ENCODE peak calls at places on chromosomes 11 and 22, in four cellular contexts. One of them, this sample, is unnamed.

GRCh38 chr11:78532991-78533861 is 41.4 kb downstream of the NARS2 start:
- DNase-seq in OCI-LY7: peak; percentile 60
- DNase-seq in A549: no peak
- DNase-seq in IMR-90: no peak
- DNase-seq in this sample: no peak

GRCh38 chr22:19122752-19123492 is 710 bp upstream of the DGCR2 start:
- DNase-seq in OCI-LY7: no peak
- DNase-seq in A549: no peak
- DNase-seq in IMR-90: peak; percentile 5
- DNase-seq in this sample: no peak

GRCh38 chr11:1305558-1306056 is 3.8 kb downstream of the TOLLIP start:
- DNase-seq in OCI-LY7: no peak
- DNase-seq in A549: no peak
- DNase-seq in IMR-90: no peak
- DNase-seq in this sample: no peak

GRCh38 chr11:20110908-20111669 is 49.2 kb downstream of the DBX1 start:
- DNase-seq in OCI-LY7: peak; percentile 65
- DNase-seq in A549: peak; percentile 85
- DNase-seq in IMR-90: peak; percentile 85
- DNase-seq in this sample: peak; percentile 78

GRCh38 chr22:37007666-37008065 is 11.6 kb downstream of the TST start:
- DNase-seq in OCI-LY7: no peak
- DNase-seq in A549: no peak
- DNase-seq in IMR-90: no peak
- DNase-seq in this sample: no peak

GRCh38 chr11:17352925-17353227 is 1.3 kb downstream of the NCR3LG1 start:
- DNase-seq in OCI-LY7: peak; percentile 65
- DNase-seq in A549: peak; percentile 59
- DNase-seq in IMR-90: peak; percentile 34
- DNase-seq in this sample: no peak

GRCh38 chr22:47850644-47851151 is 1088.2 kb downstream of the TBC1D22A start:
- DNase-seq in OCI-LY7: no peak
- DNase-seq in A549: no peak
- DNase-seq in IMR-90: no peak
- DNase-seq in this sample: no peak

GRCh38 chr22:28440517-28441366 is 238.9 kb downstream of the TTC28 start:
- DNase-seq in OCI-LY7: no peak
- DNase-seq in A549: no peak
- DNase-seq in IMR-90: peak; percentile 80
- DNase-seq in this sample: no peak

DNA sequence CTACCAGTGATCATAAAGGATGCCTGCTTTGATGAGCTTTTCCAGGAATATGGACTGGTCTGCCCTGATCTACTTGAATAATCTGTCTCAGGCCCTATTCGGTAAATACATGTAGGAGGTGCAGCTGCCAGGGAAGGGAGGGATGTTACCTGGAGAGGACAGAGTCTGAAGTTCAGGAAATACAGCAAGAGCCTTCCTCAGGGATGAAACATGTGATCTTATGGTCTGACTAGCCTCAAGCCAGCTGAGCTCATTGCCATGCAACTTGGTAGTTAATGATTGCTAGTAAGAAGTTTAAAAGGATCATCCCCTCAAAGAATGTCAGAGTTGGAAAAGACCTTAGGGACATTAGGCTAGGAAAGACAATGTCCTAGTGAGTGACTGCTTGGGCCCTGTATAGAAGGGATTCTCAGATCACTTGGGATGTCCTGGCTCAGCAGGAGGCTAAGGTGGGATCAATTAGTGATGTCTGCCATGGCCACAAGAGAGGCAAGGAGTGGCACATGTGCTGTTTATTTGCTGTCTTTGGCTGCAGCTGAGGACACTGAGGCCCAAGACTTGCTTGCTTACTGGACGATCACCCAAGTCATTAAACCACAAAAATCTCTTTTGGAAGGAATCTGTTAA is 18.5 kb downstream of the PTPRJ start:
- DNase-seq in OCI-LY7: no peak
- DNase-seq in A549: peak; percentile 75
- DNase-seq in IMR-90: no peak
- DNase-seq in this sample: no peak
- H3K4me1 ChIP-seq in OCI-LY7: peaks cover 70% of the 10 kb centered on the region
- H3K4me1 ChIP-seq in A549: peaks cover 97% of the 10 kb centered on the region
- H3K4me1 ChIP-seq in IMR-90: peaks cover 15% of the 10 kb centered on the region
- H3K4me1 ChIP-seq in this sample: no peaks in the 10 kb centered on the region

GRCh38 chr11:128210148-128210940 is 377.0 kb downstream of the ETS1 start:
- DNase-seq in OCI-LY7: no peak
- DNase-seq in A549: peak; percentile 97
- DNase-seq in IMR-90: peak; percentile 94
- DNase-seq in this sample: peak; percentile 86

GRCh38 chr11:128208329-128209220 is 378.8 kb downstream of the ETS1 start:
- DNase-seq in OCI-LY7: no peak
- DNase-seq in A549: peak; percentile 79
- DNase-seq in IMR-90: peak; percentile 93
- DNase-seq in this sample: peak; percentile 79

GRCh38 chr11:128206476-128206875 is 380.9 kb downstream of the ETS1 start:
- DNase-seq in OCI-LY7: no peak
- DNase-seq in A549: no peak
- DNase-seq in IMR-90: no peak
- DNase-seq in this sample: no peak

GRCh38 chr11:128205796-128206195 is 381.6 kb downstream of the ETS1 start:
- DNase-seq in OCI-LY7: no peak
- DNase-seq in A549: no peak
- DNase-seq in IMR-90: no peak
- DNase-seq in this sample: no peak

GRCh38 chr11:128207861-128208321 is 379.5 kb downstream of the ETS1 start:
- DNase-seq in OCI-LY7: no peak
- DNase-seq in A549: peak; percentile 94
- DNase-seq in IMR-90: peak; percentile 91
- DNase-seq in this sample: no peak
- H3K4me1 ChIP-seq in OCI-LY7: no peaks in the 10 kb centered on the region
- H3K4me1 ChIP-seq in A549: peaks cover 38% of the 10 kb centered on the region
- H3K4me1 ChIP-seq in IMR-90: peaks cover 5% of the 10 kb centered on the region
- H3K4me1 ChIP-seq in this sample: peaks cover 50% of the 10 kb centered on the region

GRCh38 chr11:61578819-61579218 is 2.1 kb downstream of the SYT7 start:
- DNase-seq in OCI-LY7: no peak
- DNase-seq in A549: no peak
- DNase-seq in IMR-90: no peak
- DNase-seq in this sample: no peak

GRCh38 chr11:61581030-61581928 is at the start of gene SYT7:
- DNase-seq in OCI-LY7: peak; percentile 95
- DNase-seq in A549: peak; percentile 97
- DNase-seq in IMR-90: peak; percentile 96
- DNase-seq in this sample: peak; percentile 86

GRCh38 chr11:61577383-61578118 is 3.3 kb downstream of the SYT7 start:
- DNase-seq in OCI-LY7: no peak
- DNase-seq in A549: peak; percentile 33
- DNase-seq in IMR-90: no peak
- DNase-seq in this sample: no peak

GRCh38 chr11:61580292-61580888 is 486 bp downstream of the SYT7 start:
- DNase-seq in OCI-LY7: no peak
- DNase-seq in A549: no peak
- DNase-seq in IMR-90: no peak
- DNase-seq in this sample: no peak

DNA sequence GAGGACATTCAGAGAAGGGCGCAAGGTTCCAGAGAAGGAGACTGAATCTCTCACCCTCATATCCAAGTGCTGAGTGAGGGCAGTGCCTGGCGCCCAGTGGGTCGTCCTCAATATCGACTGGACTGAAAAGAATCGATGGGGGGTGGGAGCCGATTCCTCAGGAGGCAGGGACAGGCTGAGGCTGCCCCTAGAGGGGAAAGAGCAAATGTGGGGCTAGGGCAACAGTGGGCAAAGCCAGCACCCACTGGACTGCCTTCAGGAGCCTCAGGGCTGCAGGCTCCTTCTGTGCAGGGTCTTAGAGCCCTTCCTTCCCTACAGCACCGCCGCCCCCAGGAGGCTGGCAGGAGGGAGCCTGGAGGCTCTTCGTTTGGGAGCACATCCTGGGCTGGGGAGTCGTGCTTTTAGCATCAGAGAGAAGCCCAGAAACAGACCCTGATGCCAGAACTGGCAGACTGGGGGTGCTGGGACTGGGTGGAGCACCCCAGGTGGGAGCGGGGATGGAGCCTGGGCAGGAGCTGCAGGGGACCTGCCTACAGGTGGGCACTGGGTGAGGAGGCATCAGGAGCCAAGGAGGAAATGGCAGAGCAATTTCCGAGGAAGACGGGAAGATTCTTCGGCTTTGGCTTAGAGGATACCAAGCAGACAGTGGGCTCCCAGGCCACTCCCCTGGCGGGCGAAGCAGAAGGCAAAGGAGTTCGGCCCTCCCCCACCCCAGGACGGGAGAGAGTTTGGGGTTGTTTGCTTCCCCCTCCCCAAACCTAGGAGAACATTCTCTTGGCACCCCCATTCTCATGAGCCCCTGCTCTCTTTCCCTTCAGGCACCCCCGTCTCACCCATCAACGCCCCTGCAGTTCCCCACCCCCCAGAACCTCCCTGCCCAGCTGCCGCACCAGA is 1.2 kb downstream of the SYT7 start:
- DNase-seq in OCI-LY7: no peak
- DNase-seq in A549: no peak
- DNase-seq in IMR-90: no peak
- DNase-seq in this sample: no peak
- H3K4me1 ChIP-seq in OCI-LY7: no peaks in the 10 kb centered on the region
- H3K4me1 ChIP-seq in A549: peaks cover 13% of the 10 kb centered on the region
- H3K4me1 ChIP-seq in IMR-90: no peaks in the 10 kb centered on the region
- H3K4me1 ChIP-seq in this sample: no peaks in the 10 kb centered on the region

GRCh38 chr22:39234157-39234793 is 10.5 kb downstream of the PDGFB start:
- DNase-seq in OCI-LY7: no peak
- DNase-seq in A549: no peak
- DNase-seq in IMR-90: no peak
- DNase-seq in this sample: no peak
- H3K4me1 ChIP-seq in OCI-LY7: no peaks in the 10 kb centered on the region
- H3K4me1 ChIP-seq in A549: peaks cover 10% of the 10 kb centered on the region
- H3K4me1 ChIP-seq in IMR-90: peaks cover 3% of the 10 kb centered on the region
- H3K4me1 ChIP-seq in this sample: peaks cover 31% of the 10 kb centered on the region

DNA sequence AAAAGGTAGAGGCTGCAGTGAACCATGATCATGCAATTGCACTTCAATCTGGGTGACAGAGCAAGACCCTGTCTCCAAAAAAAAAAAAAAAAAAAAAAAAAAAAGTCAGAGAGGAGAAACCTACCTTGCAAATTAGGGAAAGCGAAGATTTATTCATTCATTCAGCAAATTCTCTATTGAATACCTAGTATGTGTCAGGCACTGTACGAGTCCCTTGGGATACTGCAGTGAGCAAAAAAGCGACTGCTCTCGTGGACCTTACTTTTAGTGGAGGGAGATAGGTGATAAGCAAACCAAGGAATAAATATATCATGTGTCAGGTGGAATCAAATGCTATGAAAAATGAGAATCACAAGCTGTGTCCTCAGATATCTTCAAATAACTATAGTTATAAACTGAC is 101.3 kb downstream of the STIM1 start:
- DNase-seq in OCI-LY7: no peak
- DNase-seq in A549: no peak
- DNase-seq in IMR-90: no peak
- DNase-seq in this sample: no peak
- H3K4me1 ChIP-seq in OCI-LY7: peaks cover 32% of the 10 kb centered on the region
- H3K4me1 ChIP-seq in A549: peaks cover 27% of the 10 kb centered on the region
- H3K4me1 ChIP-seq in IMR-90: peaks cover 2% of the 10 kb centered on the region
- H3K4me1 ChIP-seq in this sample: peaks cover 13% of the 10 kb centered on the region

GRCh38 chr22:24428751-24429410 is 1.5 kb downstream of the ADORA2A start:
- DNase-seq in OCI-LY7: peak; percentile 75
- DNase-seq in A549: no peak
- DNase-seq in IMR-90: no peak
- DNase-seq in this sample: no peak
- H3K4me1 ChIP-seq in OCI-LY7: peaks cover 93% of the 10 kb centered on the region
- H3K4me1 ChIP-seq in A549: no peaks in the 10 kb centered on the region
- H3K4me1 ChIP-seq in IMR-90: peaks cover 5% of the 10 kb centered on the region
- H3K4me1 ChIP-seq in this sample: peaks cover 4% of the 10 kb centered on the region

GRCh38 chr22:21862386-21863242 is 4.8 kb downstream of the MAPK1 start:
- DNase-seq in OCI-LY7: no peak
- DNase-seq in A549: no peak
- DNase-seq in IMR-90: no peak
- DNase-seq in this sample: no peak

GRCh38 chr22:21860640-21861039 is 6.8 kb downstream of the MAPK1 start:
- DNase-seq in OCI-LY7: no peak
- DNase-seq in A549: no peak
- DNase-seq in IMR-90: no peak
- DNase-seq in this sample: no peak

GRCh38 chr22:21861856-21862255 is 5.6 kb downstream of the MAPK1 start:
- DNase-seq in OCI-LY7: no peak
- DNase-seq in A549: no peak
- DNase-seq in IMR-90: no peak
- DNase-seq in this sample: no peak

GRCh38 chr22:21858025-21858764 is 9.2 kb downstream of the MAPK1 start:
- DNase-seq in OCI-LY7: no peak
- DNase-seq in A549: no peak
- DNase-seq in IMR-90: no peak
- DNase-seq in this sample: no peak

GRCh38 chr22:21861290-21861848 is 6.1 kb downstream of the MAPK1 start:
- DNase-seq in OCI-LY7: no peak
- DNase-seq in A549: no peak
- DNase-seq in IMR-90: no peak
- DNase-seq in this sample: no peak
- H3K4me1 ChIP-seq in OCI-LY7: peaks cover 53% of the 10 kb centered on the region
- H3K4me1 ChIP-seq in A549: peaks cover 49% of the 10 kb centered on the region
- H3K4me1 ChIP-seq in IMR-90: peaks cover 13% of the 10 kb centered on the region
- H3K4me1 ChIP-seq in this sample: peaks cover 14% of the 10 kb centered on the region

DNA sequence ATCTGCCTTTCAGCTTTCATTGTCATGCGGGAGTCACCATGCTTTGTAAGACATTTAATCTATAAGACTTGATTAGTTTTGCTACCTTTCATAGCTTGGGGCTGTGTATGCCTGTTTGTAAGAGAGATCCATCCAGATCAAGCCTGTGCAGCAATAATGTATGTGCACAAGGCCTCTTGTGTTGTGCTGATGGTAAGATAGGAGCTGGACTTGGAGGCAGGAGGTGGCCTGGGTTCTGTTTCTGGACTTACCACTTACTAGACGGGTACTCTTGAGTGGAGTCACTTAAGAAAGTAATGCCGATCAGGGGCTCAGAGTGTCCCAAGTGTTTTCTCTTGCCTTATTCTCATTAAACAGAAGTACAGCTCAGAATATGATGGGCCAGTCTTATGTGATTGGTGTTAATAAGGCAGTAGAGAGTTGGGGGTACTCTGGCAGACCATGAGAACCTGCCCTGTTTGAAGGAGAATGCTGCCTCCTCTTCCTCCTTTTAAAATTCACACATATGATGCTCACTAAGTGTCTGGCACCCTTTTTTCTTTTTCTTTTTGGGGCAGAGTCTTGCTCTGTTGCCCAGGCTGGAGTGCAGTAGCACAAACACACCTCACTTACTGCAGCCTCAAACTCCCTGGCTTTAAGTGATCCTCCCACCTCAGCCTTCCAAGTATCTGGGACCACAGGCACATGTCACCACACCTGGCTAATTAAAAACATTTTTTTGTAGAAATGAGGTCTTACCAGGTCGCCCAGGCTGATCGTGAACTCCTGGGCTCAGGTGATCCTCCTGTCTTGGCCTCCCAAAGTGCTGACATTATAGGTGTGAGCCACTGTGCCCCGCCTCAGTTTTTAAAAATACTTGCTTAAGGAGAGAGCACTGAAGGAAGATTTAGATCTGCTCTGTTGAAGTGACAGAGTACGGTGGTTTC is 31.0 kb downstream of the PTPRJ start:
- DNase-seq in OCI-LY7: no peak
- DNase-seq in A549: no peak
- DNase-seq in IMR-90: no peak
- DNase-seq in this sample: no peak
- H3K4me1 ChIP-seq in OCI-LY7: peaks cover 68% of the 10 kb centered on the region
- H3K4me1 ChIP-seq in A549: peaks cover 94% of the 10 kb centered on the region
- H3K4me1 ChIP-seq in IMR-90: peaks cover 20% of the 10 kb centered on the region
- H3K4me1 ChIP-seq in this sample: peaks cover 10% of the 10 kb centered on the region